ENCODE peak calls at places on chromosomes 2 and 18, in nine cellular contexts. One of them, this sample, is unnamed.
A peak's percentile ranks its signal among the peaks of the same experiment; 100 is the strongest.

GRCh38 chr18:673769-674168 is 16.3 kb downstream of the TYMS start:
- DNase-seq in HCT116: no peak
- DNase-seq in IMR-90: no peak
- DNase-seq in AG09309: no peak
- DNase-seq in endothelial cell: no peak
- DNase-seq in activated CD8-positive, alpha-beta T cell treated with anti-CD3 and anti-CD28 coated beads for 36 hours: no peak
- DNase-seq in osteoblast: no peak
- DNase-seq in SK-N-SH: no peak
- DNase-seq in GM13977: no peak
- DNase-seq in this sample: no peak

GRCh38 chr2:5021148-5021547 is 671.0 kb upstream of the SOX11 start:
- DNase-seq in HCT116: no peak
- DNase-seq in IMR-90: no peak
- DNase-seq in AG09309: no peak
- DNase-seq in endothelial cell: no peak
- DNase-seq in activated CD8-positive, alpha-beta T cell treated with anti-CD3 and anti-CD28 coated beads for 36 hours: no peak
- DNase-seq in osteoblast: no peak
- DNase-seq in SK-N-SH: no peak
- DNase-seq in GM13977: no peak
- DNase-seq in this sample: no peak

GRCh38 chr2:96146881-96147592 is 1.8 kb upstream of the DUSP2 start:
- DNase-seq in HCT116: no peak
- DNase-seq in IMR-90: no peak
- DNase-seq in AG09309: no peak
- DNase-seq in endothelial cell: no peak
- DNase-seq in activated CD8-positive, alpha-beta T cell treated with anti-CD3 and anti-CD28 coated beads for 36 hours: no peak
- DNase-seq in osteoblast: peak; percentile 87
- DNase-seq in SK-N-SH: peak; percentile 85
- DNase-seq in GM13977: no peak
- DNase-seq in this sample: no peak

GRCh38 chr2:234669001-234669400 is 172.1 kb upstream of the ARL4C start:
- DNase-seq in HCT116: no peak
- DNase-seq in IMR-90: no peak
- DNase-seq in AG09309: no peak
- DNase-seq in endothelial cell: no peak
- DNase-seq in activated CD8-positive, alpha-beta T cell treated with anti-CD3 and anti-CD28 coated beads for 36 hours: no peak
- DNase-seq in osteoblast: no peak
- DNase-seq in SK-N-SH: no peak
- DNase-seq in GM13977: no peak
- DNase-seq in this sample: no peak

GRCh38 chr2:127614246-127614645 is 31.7 kb upstream of the GPR17 start:
- DNase-seq in HCT116: no peak
- DNase-seq in IMR-90: no peak
- DNase-seq in AG09309: no peak
- DNase-seq in endothelial cell: no peak
- DNase-seq in activated CD8-positive, alpha-beta T cell treated with anti-CD3 and anti-CD28 coated beads for 36 hours: no peak
- DNase-seq in osteoblast: peak; percentile 69
- DNase-seq in SK-N-SH: peak; percentile 2
- DNase-seq in GM13977: no peak
- DNase-seq in this sample: no peak

GRCh38 chr2:160210599-160211138 is 10.6 kb upstream of the ITGB6 start:
- DNase-seq in HCT116: peak; percentile 68
- DNase-seq in IMR-90: peak; percentile 38
- DNase-seq in AG09309: no peak
- DNase-seq in endothelial cell: peak; percentile 85
- DNase-seq in activated CD8-positive, alpha-beta T cell treated with anti-CD3 and anti-CD28 coated beads for 36 hours: peak; percentile 82
- DNase-seq in osteoblast: no peak
- DNase-seq in SK-N-SH: peak; percentile 52
- DNase-seq in GM13977: peak; percentile 70
- DNase-seq in this sample: peak; percentile 75

GRCh38 chr18:44996261-44996660 is 315.6 kb downstream of the SETBP1 start:
- DNase-seq in HCT116: no peak
- DNase-seq in IMR-90: no peak
- DNase-seq in AG09309: no peak
- DNase-seq in endothelial cell: no peak
- DNase-seq in activated CD8-positive, alpha-beta T cell treated with anti-CD3 and anti-CD28 coated beads for 36 hours: no peak
- DNase-seq in osteoblast: no peak
- DNase-seq in SK-N-SH: no peak
- DNase-seq in GM13977: peak; percentile 26
- DNase-seq in this sample: peak; percentile 43

GRCh38 chr2:69831354-69831905 is 2.0 kb downstream of the GMCL1 start:
- DNase-seq in HCT116: no peak
- DNase-seq in IMR-90: no peak
- DNase-seq in AG09309: no peak
- DNase-seq in endothelial cell: no peak
- DNase-seq in activated CD8-positive, alpha-beta T cell treated with anti-CD3 and anti-CD28 coated beads for 36 hours: no peak
- DNase-seq in osteoblast: no peak
- DNase-seq in SK-N-SH: no peak
- DNase-seq in GM13977: no peak
- DNase-seq in this sample: no peak

GRCh38 chr2:10957396-10957795 is 45.7 kb downstream of the KCNF1 start:
- DNase-seq in HCT116: no peak
- DNase-seq in IMR-90: peak; percentile 68
- DNase-seq in AG09309: no peak
- DNase-seq in endothelial cell: no peak
- DNase-seq in activated CD8-positive, alpha-beta T cell treated with anti-CD3 and anti-CD28 coated beads for 36 hours: no peak
- DNase-seq in osteoblast: peak; percentile 53
- DNase-seq in SK-N-SH: no peak
- DNase-seq in GM13977: no peak
- DNase-seq in this sample: no peak

GRCh38 chr18:78664048-78664447 is 315.6 kb upstream of the SALL3 start:
- DNase-seq in HCT116: no peak
- DNase-seq in IMR-90: no peak
- DNase-seq in AG09309: no peak
- DNase-seq in endothelial cell: no peak
- DNase-seq in activated CD8-positive, alpha-beta T cell treated with anti-CD3 and anti-CD28 coated beads for 36 hours: no peak
- DNase-seq in osteoblast: peak; percentile 35
- DNase-seq in SK-N-SH: no peak
- DNase-seq in GM13977: no peak
- DNase-seq in this sample: no peak

GRCh38 chr18:74291771-74292540 is at the start of gene CYB5A:
- DNase-seq in HCT116: peak; percentile 83
- DNase-seq in IMR-90: peak; percentile 93
- DNase-seq in AG09309: peak; percentile 79
- DNase-seq in endothelial cell: peak; percentile 99
- DNase-seq in activated CD8-positive, alpha-beta T cell treated with anti-CD3 and anti-CD28 coated beads for 36 hours: peak; percentile 98
- DNase-seq in osteoblast: peak; percentile 99
- DNase-seq in SK-N-SH: peak; percentile 100
- DNase-seq in GM13977: peak; percentile 99
- DNase-seq in this sample: peak; percentile 100

GRCh38 chr2:213101109-213101508 is 50.3 kb downstream of the IKZF2 start:
- DNase-seq in HCT116: no peak
- DNase-seq in IMR-90: no peak
- DNase-seq in AG09309: no peak
- DNase-seq in endothelial cell: no peak
- DNase-seq in activated CD8-positive, alpha-beta T cell treated with anti-CD3 and anti-CD28 coated beads for 36 hours: no peak
- DNase-seq in osteoblast: no peak
- DNase-seq in SK-N-SH: no peak
- DNase-seq in GM13977: no peak
- DNase-seq in this sample: no peak

GRCh38 chr18:57930476-57930875 is 113.5 kb upstream of the NEDD4L start:
- DNase-seq in HCT116: no peak
- DNase-seq in IMR-90: no peak
- DNase-seq in AG09309: no peak
- DNase-seq in endothelial cell: no peak
- DNase-seq in activated CD8-positive, alpha-beta T cell treated with anti-CD3 and anti-CD28 coated beads for 36 hours: no peak
- DNase-seq in osteoblast: no peak
- DNase-seq in SK-N-SH: no peak
- DNase-seq in GM13977: no peak
- DNase-seq in this sample: no peak

GRCh38 chr18:9782073-9782857 is 74.2 kb downstream of the RAB31 start:
- DNase-seq in HCT116: no peak
- DNase-seq in IMR-90: peak; percentile 96
- DNase-seq in AG09309: peak; percentile 94
- DNase-seq in endothelial cell: no peak
- DNase-seq in activated CD8-positive, alpha-beta T cell treated with anti-CD3 and anti-CD28 coated beads for 36 hours: no peak
- DNase-seq in osteoblast: peak; percentile 68
- DNase-seq in SK-N-SH: no peak
- DNase-seq in GM13977: no peak
- DNase-seq in this sample: no peak

DNA sequence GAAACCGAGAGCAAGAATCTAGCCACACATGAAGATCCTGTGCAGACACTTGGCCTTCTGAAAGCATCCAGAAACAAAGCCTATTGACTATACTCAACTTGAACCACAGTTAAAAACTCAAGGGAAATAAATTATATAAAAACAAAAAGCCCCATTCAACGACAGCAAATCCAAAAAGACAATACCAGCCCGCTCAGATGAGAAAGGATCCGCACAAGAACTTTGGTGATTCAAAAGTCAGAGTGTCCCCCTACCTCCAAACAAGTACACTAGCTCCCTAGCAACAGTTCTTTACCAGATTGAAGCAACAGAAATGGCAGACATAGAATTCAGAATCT is 163.2 kb downstream of the WDPCP start:
- DNase-seq in HCT116: no peak
- DNase-seq in IMR-90: no peak
- DNase-seq in AG09309: no peak
- DNase-seq in endothelial cell: no peak
- DNase-seq in activated CD8-positive, alpha-beta T cell treated with anti-CD3 and anti-CD28 coated beads for 36 hours: no peak
- DNase-seq in osteoblast: no peak
- DNase-seq in SK-N-SH: no peak
- DNase-seq in GM13977: no peak
- DNase-seq in this sample: no peak
- TF ChIP-seq CTCF in HCT116: no peak
- TF ChIP-seq CTCF in IMR-90: no peak
- TF ChIP-seq CTCF in AG09309: no peak
- TF ChIP-seq CTCF in endothelial cell: peak; percentile 22
- TF ChIP-seq CTCF in activated CD8-positive, alpha-beta T cell treated with anti-CD3 and anti-CD28 coated beads for 36 hours: no peak
- TF ChIP-seq CTCF in osteoblast: no peak
- TF ChIP-seq CTCF in SK-N-SH: no peak
- TF ChIP-seq CTCF in GM13977: no peak
- TF ChIP-seq CTCF in this sample: no peak

GRCh38 chr18:48952287-48953095 is 1.7 kb upstream of the SMAD7 start:
- DNase-seq in HCT116: no peak
- DNase-seq in IMR-90: peak; percentile 86
- DNase-seq in AG09309: no peak
- DNase-seq in endothelial cell: peak; percentile 67
- DNase-seq in activated CD8-positive, alpha-beta T cell treated with anti-CD3 and anti-CD28 coated beads for 36 hours: peak; percentile 49
- DNase-seq in osteoblast: peak; percentile 97
- DNase-seq in SK-N-SH: peak; percentile 85
- DNase-seq in GM13977: peak; percentile 67
- DNase-seq in this sample: peak; percentile 71
- TF ChIP-seq CTCF in HCT116: no peak
- TF ChIP-seq CTCF in IMR-90: no peak
- TF ChIP-seq CTCF in AG09309: no peak
- TF ChIP-seq CTCF in endothelial cell: no peak
- TF ChIP-seq CTCF in activated CD8-positive, alpha-beta T cell treated with anti-CD3 and anti-CD28 coated beads for 36 hours: no peak
- TF ChIP-seq CTCF in osteoblast: no peak
- TF ChIP-seq CTCF in SK-N-SH: no peak
- TF ChIP-seq CTCF in GM13977: no peak
- TF ChIP-seq CTCF in this sample: no peak

GRCh38 chr18:62797329-62797728 is 82.0 kb downstream of the PHLPP1 start:
- DNase-seq in HCT116: no peak
- DNase-seq in IMR-90: no peak
- DNase-seq in AG09309: no peak
- DNase-seq in endothelial cell: no peak
- DNase-seq in activated CD8-positive, alpha-beta T cell treated with anti-CD3 and anti-CD28 coated beads for 36 hours: no peak
- DNase-seq in osteoblast: no peak
- DNase-seq in SK-N-SH: no peak
- DNase-seq in GM13977: no peak
- DNase-seq in this sample: no peak

GRCh38 chr18:62799977-62800376 is 84.6 kb downstream of the PHLPP1 start:
- DNase-seq in HCT116: no peak
- DNase-seq in IMR-90: no peak
- DNase-seq in AG09309: no peak
- DNase-seq in endothelial cell: no peak
- DNase-seq in activated CD8-positive, alpha-beta T cell treated with anti-CD3 and anti-CD28 coated beads for 36 hours: no peak
- DNase-seq in osteoblast: no peak
- DNase-seq in SK-N-SH: no peak
- DNase-seq in GM13977: no peak
- DNase-seq in this sample: no peak

GRCh38 chr18:62808116-62808515 is 92.8 kb downstream of the PHLPP1 start:
- DNase-seq in HCT116: no peak
- DNase-seq in IMR-90: no peak
- DNase-seq in AG09309: no peak
- DNase-seq in endothelial cell: no peak
- DNase-seq in activated CD8-positive, alpha-beta T cell treated with anti-CD3 and anti-CD28 coated beads for 36 hours: no peak
- DNase-seq in osteoblast: no peak
- DNase-seq in SK-N-SH: no peak
- DNase-seq in GM13977: no peak
- DNase-seq in this sample: no peak

GRCh38 chr18:62807406-62807805 is 92.1 kb downstream of the PHLPP1 start:
- DNase-seq in HCT116: no peak
- DNase-seq in IMR-90: no peak
- DNase-seq in AG09309: no peak
- DNase-seq in endothelial cell: no peak
- DNase-seq in activated CD8-positive, alpha-beta T cell treated with anti-CD3 and anti-CD28 coated beads for 36 hours: no peak
- DNase-seq in osteoblast: no peak
- DNase-seq in SK-N-SH: no peak
- DNase-seq in GM13977: no peak
- DNase-seq in this sample: no peak

GRCh38 chr18:62802523-62802922 is 87.2 kb downstream of the PHLPP1 start:
- DNase-seq in HCT116: no peak
- DNase-seq in IMR-90: no peak
- DNase-seq in AG09309: no peak
- DNase-seq in endothelial cell: no peak
- DNase-seq in activated CD8-positive, alpha-beta T cell treated with anti-CD3 and anti-CD28 coated beads for 36 hours: peak; percentile 9
- DNase-seq in osteoblast: no peak
- DNase-seq in SK-N-SH: no peak
- DNase-seq in GM13977: no peak
- DNase-seq in this sample: no peak
- TF ChIP-seq CTCF in HCT116: no peak
- TF ChIP-seq CTCF in IMR-90: no peak
- TF ChIP-seq CTCF in AG09309: peak; percentile 30
- TF ChIP-seq CTCF in endothelial cell: no peak
- TF ChIP-seq CTCF in activated CD8-positive, alpha-beta T cell treated with anti-CD3 and anti-CD28 coated beads for 36 hours: no peak
- TF ChIP-seq CTCF in osteoblast: peak; percentile 50
- TF ChIP-seq CTCF in SK-N-SH: peak; percentile 43
- TF ChIP-seq CTCF in GM13977: no peak
- TF ChIP-seq CTCF in this sample: peak; percentile 10

GRCh38 chr2:205698556-205699282 is 16.4 kb downstream of the NRP2 start:
- DNase-seq in HCT116: no peak
- DNase-seq in IMR-90: peak; percentile 77
- DNase-seq in AG09309: no peak
- DNase-seq in endothelial cell: no peak
- DNase-seq in activated CD8-positive, alpha-beta T cell treated with anti-CD3 and anti-CD28 coated beads for 36 hours: no peak
- DNase-seq in osteoblast: no peak
- DNase-seq in SK-N-SH: no peak
- DNase-seq in GM13977: no peak
- DNase-seq in this sample: no peak

GRCh38 chr2:205694256-205694655 is 12.0 kb downstream of the NRP2 start:
- DNase-seq in HCT116: no peak
- DNase-seq in IMR-90: no peak
- DNase-seq in AG09309: no peak
- DNase-seq in endothelial cell: no peak
- DNase-seq in activated CD8-positive, alpha-beta T cell treated with anti-CD3 and anti-CD28 coated beads for 36 hours: no peak
- DNase-seq in osteoblast: no peak
- DNase-seq in SK-N-SH: no peak
- DNase-seq in GM13977: no peak
- DNase-seq in this sample: no peak

GRCh38 chr2:205695460-205695979 is 13.2 kb downstream of the NRP2 start:
- DNase-seq in HCT116: no peak
- DNase-seq in IMR-90: peak; percentile 94
- DNase-seq in AG09309: peak; percentile 80
- DNase-seq in endothelial cell: no peak
- DNase-seq in activated CD8-positive, alpha-beta T cell treated with anti-CD3 and anti-CD28 coated beads for 36 hours: no peak
- DNase-seq in osteoblast: no peak
- DNase-seq in SK-N-SH: no peak
- DNase-seq in GM13977: no peak
- DNase-seq in this sample: no peak

GRCh38 chr2:205699554-205700289 is 17.4 kb downstream of the NRP2 start:
- DNase-seq in HCT116: no peak
- DNase-seq in IMR-90: no peak
- DNase-seq in AG09309: no peak
- DNase-seq in endothelial cell: no peak
- DNase-seq in activated CD8-positive, alpha-beta T cell treated with anti-CD3 and anti-CD28 coated beads for 36 hours: no peak
- DNase-seq in osteoblast: no peak
- DNase-seq in SK-N-SH: no peak
- DNase-seq in GM13977: no peak
- DNase-seq in this sample: no peak

GRCh38 chr2:205696541-205697441 is 14.5 kb downstream of the NRP2 start:
- DNase-seq in HCT116: no peak
- DNase-seq in IMR-90: peak; percentile 63
- DNase-seq in AG09309: peak; percentile 89
- DNase-seq in endothelial cell: peak; percentile 23
- DNase-seq in activated CD8-positive, alpha-beta T cell treated with anti-CD3 and anti-CD28 coated beads for 36 hours: no peak
- DNase-seq in osteoblast: no peak
- DNase-seq in SK-N-SH: peak; percentile 30
- DNase-seq in GM13977: no peak
- DNase-seq in this sample: no peak
- TF ChIP-seq CTCF in HCT116: peak; percentile 42
- TF ChIP-seq CTCF in IMR-90: peak; percentile 35
- TF ChIP-seq CTCF in AG09309: peak; percentile 72
- TF ChIP-seq CTCF in endothelial cell: no peak
- TF ChIP-seq CTCF in activated CD8-positive, alpha-beta T cell treated with anti-CD3 and anti-CD28 coated beads for 36 hours: no peak
- TF ChIP-seq CTCF in osteoblast: peak; percentile 46
- TF ChIP-seq CTCF in SK-N-SH: peak; percentile 67
- TF ChIP-seq CTCF in GM13977: no peak
- TF ChIP-seq CTCF in this sample: peak; percentile 5